ENCODE peak calls at places on chromosomes 6 and 20, in six cellular contexts. One of them, this sample, is unnamed.

GRCh38 chr6:329888-330691 is 37.8 kb downstream of the DUSP22 start:
- DNase-seq in GM04504: no peak
- DNase-seq in T-helper 17 cell: no peak
- DNase-seq in T-helper 9 cell: no peak
- DNase-seq in cardiac muscle cell: peak; percentile 56
- DNase-seq in NCI-H2029 treated with DMSO at 0.1 percent for 48 hours: no peak
- DNase-seq in this sample: no peak

GRCh38 chr6:149014631-149015171 is 267.9 kb downstream of the UST start:
- DNase-seq in GM04504: no peak
- DNase-seq in T-helper 17 cell: no peak
- DNase-seq in T-helper 9 cell: no peak
- DNase-seq in cardiac muscle cell: no peak
- DNase-seq in NCI-H2029 treated with DMSO at 0.1 percent for 48 hours: no peak
- DNase-seq in this sample: no peak

GRCh38 chr6:83536034-83536646 is 23.8 kb downstream of the PRSS35 start:
- DNase-seq in GM04504: no peak
- DNase-seq in T-helper 17 cell: peak; percentile 13
- DNase-seq in T-helper 9 cell: peak; percentile 46
- DNase-seq in cardiac muscle cell: peak; percentile 69
- DNase-seq in NCI-H2029 treated with DMSO at 0.1 percent for 48 hours: no peak
- DNase-seq in this sample: peak; percentile 21

GRCh38 chr6:30681696-30682180 is 4.7 kb downstream of the PPP1R18 start:
- DNase-seq in GM04504: no peak
- DNase-seq in T-helper 17 cell: no peak
- DNase-seq in T-helper 9 cell: no peak
- DNase-seq in cardiac muscle cell: no peak
- DNase-seq in NCI-H2029 treated with DMSO at 0.1 percent for 48 hours: no peak
- DNase-seq in this sample: no peak

GRCh38 chr6:145705561-145705960 is 29.8 kb downstream of the EPM2A start:
- DNase-seq in GM04504: no peak
- DNase-seq in T-helper 17 cell: no peak
- DNase-seq in T-helper 9 cell: no peak
- DNase-seq in cardiac muscle cell: no peak
- DNase-seq in NCI-H2029 treated with DMSO at 0.1 percent for 48 hours: no peak
- DNase-seq in this sample: no peak

GRCh38 chr6:154154389-154154967 is 115.4 kb downstream of the OPRM1 start:
- DNase-seq in GM04504: peak; percentile 21
- DNase-seq in T-helper 17 cell: peak; percentile 23
- DNase-seq in T-helper 9 cell: peak; percentile 57
- DNase-seq in cardiac muscle cell: peak; percentile 83
- DNase-seq in NCI-H2029 treated with DMSO at 0.1 percent for 48 hours: peak; percentile 67
- DNase-seq in this sample: peak; percentile 73

GRCh38 chr6:99019341-99019740 is 71.6 kb upstream of the FBXL4 start:
- DNase-seq in GM04504: no peak
- DNase-seq in T-helper 17 cell: no peak
- DNase-seq in T-helper 9 cell: no peak
- DNase-seq in cardiac muscle cell: no peak
- DNase-seq in NCI-H2029 treated with DMSO at 0.1 percent for 48 hours: no peak
- DNase-seq in this sample: no peak

GRCh38 chr6:167565884-167566491 is 241.1 kb downstream of the TTLL2 start:
- DNase-seq in GM04504: no peak
- DNase-seq in T-helper 17 cell: no peak
- DNase-seq in T-helper 9 cell: no peak
- DNase-seq in cardiac muscle cell: peak; percentile 84
- DNase-seq in NCI-H2029 treated with DMSO at 0.1 percent for 48 hours: no peak
- DNase-seq in this sample: no peak

GRCh38 chr20:44326391-44327159 is 10.3 kb upstream of the R3HDML start:
- DNase-seq in GM04504: no peak
- DNase-seq in T-helper 17 cell: no peak
- DNase-seq in T-helper 9 cell: no peak
- DNase-seq in cardiac muscle cell: no peak
- DNase-seq in NCI-H2029 treated with DMSO at 0.1 percent for 48 hours: no peak
- DNase-seq in this sample: no peak

GRCh38 chr20:47688385-47689381 is 96.6 kb downstream of the SULF2 start:
- DNase-seq in GM04504: no peak
- DNase-seq in T-helper 17 cell: no peak
- DNase-seq in T-helper 9 cell: no peak
- DNase-seq in cardiac muscle cell: no peak
- DNase-seq in NCI-H2029 treated with DMSO at 0.1 percent for 48 hours: no peak
- DNase-seq in this sample: no peak

GRCh38 chr6:122184260-122184934 is 215.1 kb upstream of the HSF2 start:
- DNase-seq in GM04504: no peak
- DNase-seq in T-helper 17 cell: no peak
- DNase-seq in T-helper 9 cell: no peak
- DNase-seq in cardiac muscle cell: peak; percentile 23
- DNase-seq in NCI-H2029 treated with DMSO at 0.1 percent for 48 hours: no peak
- DNase-seq in this sample: peak; percentile 55

GRCh38 chr6:170136541-170137175 is 154.2 kb downstream of the DLL1 start:
- DNase-seq in GM04504: no peak
- DNase-seq in T-helper 17 cell: peak; percentile 5
- DNase-seq in T-helper 9 cell: no peak
- DNase-seq in cardiac muscle cell: no peak
- DNase-seq in NCI-H2029 treated with DMSO at 0.1 percent for 48 hours: no peak
- DNase-seq in this sample: no peak

GRCh38 chr6:12066297-12066696 is 54.2 kb downstream of the HIVEP1 start:
- DNase-seq in GM04504: no peak
- DNase-seq in T-helper 17 cell: no peak
- DNase-seq in T-helper 9 cell: no peak
- DNase-seq in cardiac muscle cell: no peak
- DNase-seq in NCI-H2029 treated with DMSO at 0.1 percent for 48 hours: peak; percentile 13
- DNase-seq in this sample: peak; percentile 4

GRCh38 chr20:19996970-19997369 is 20.2 kb upstream of the NAA20 start:
- DNase-seq in GM04504: no peak
- DNase-seq in T-helper 17 cell: no peak
- DNase-seq in T-helper 9 cell: no peak
- DNase-seq in cardiac muscle cell: no peak
- DNase-seq in NCI-H2029 treated with DMSO at 0.1 percent for 48 hours: no peak
- DNase-seq in this sample: peak; percentile 18

GRCh38 chr6:112289039-112289566 is 34.7 kb upstream of the LAMA4 start:
- DNase-seq in GM04504: peak; percentile 63
- DNase-seq in T-helper 17 cell: no peak
- DNase-seq in T-helper 9 cell: no peak
- DNase-seq in cardiac muscle cell: peak; percentile 23
- DNase-seq in NCI-H2029 treated with DMSO at 0.1 percent for 48 hours: peak; percentile 40
- DNase-seq in this sample: no peak

GRCh38 chr6:83883240-83883639 is 23.8 kb downstream of the CYB5R4 start:
- DNase-seq in GM04504: no peak
- DNase-seq in T-helper 17 cell: no peak
- DNase-seq in T-helper 9 cell: no peak
- DNase-seq in cardiac muscle cell: no peak
- DNase-seq in NCI-H2029 treated with DMSO at 0.1 percent for 48 hours: peak; percentile 35
- DNase-seq in this sample: no peak

GRCh38 chr6:145241039-145241438 is 494.3 kb downstream of the EPM2A start:
- DNase-seq in GM04504: peak; percentile 13
- DNase-seq in T-helper 17 cell: no peak
- DNase-seq in T-helper 9 cell: no peak
- DNase-seq in cardiac muscle cell: no peak
- DNase-seq in NCI-H2029 treated with DMSO at 0.1 percent for 48 hours: no peak
- DNase-seq in this sample: no peak

This sample was measured in cerebellar cortex.